ENCODE peak calls at places on chromosomes 1 and 21, in seven cellular contexts. U is IMR-90, I is HCT116, Q is H1, Z is K562, T is GM12878, L is HepG2. A is an unnamed sample. For H3K4me1, the result is how much of the 10 kb centered on the place peaks cover.

GRCh38 chr1:63891211-63891610 is 117.4 kb downstream of the ROR1 start:
- DNase-seq in T (peak), Z (no peak), I (no peak), L (no peak), Q (no peak), U (no peak), A (no peak)

GRCh38 chr1:209989525-209989924 is 51.5 kb downstream of the SYT14 start:
- DNase-seq in T (no peak), Z (peak), Q (no peak), U (peak), I (no peak), L (no peak), A (peak)

GRCh38 chr1:5738911-5739462 is 253.2 kb downstream of the NPHP4 start:
- DNase-seq in T (no peak), I (no peak), U (no peak), Q (no peak), Z (no peak), L (no peak), A (no peak)

GRCh38 chr21:24895885-24896734 is 711.2 kb downstream of the MRPL39 start:
- DNase-seq in L (no peak), Q (no peak), U (peak), I (no peak), Z (no peak), T (peak), A (no peak)

GRCh38 chr1:34710811-34711210 is 44.0 kb upstream of the GJB5 start:
- DNase-seq in T (no peak), Q (no peak), I (no peak), U (no peak), Z (no peak), L (no peak), A (no peak)

GRCh38 chr1:27594542-27595510 is 9.1 kb downstream of the AHDC1 start:
- DNase-seq in L (no peak), Z (no peak), U (peak), Q (no peak), T (no peak), I (no peak), A (no peak)

GRCh38 chr1:23242414-23242813 is 25.1 kb upstream of the HTR1D start:
- DNase-seq in T (no peak), Z (no peak), U (no peak), Q (no peak), I (peak), L (no peak), A (no peak)

GRCh38 chr21:35398366-35398982 is 349.4 kb upstream of the RUNX1 start:
- DNase-seq in T (no peak), L (no peak), I (no peak), Z (no peak), U (peak), Q (no peak), A (no peak)

GRCh38 chr1:32869844-32870614 is 683 bp downstream of the FNDC5 start:
- DNase-seq in I (no peak), U (no peak), Q (no peak), Z (no peak), L (no peak), T (no peak), A (no peak)

GRCh38 chr1:197041486-197042353 is 25.3 kb downstream of the F13B start:
- DNase-seq in I (no peak), U (no peak), Z (no peak), L (no peak), T (no peak), Q (no peak), A (no peak)

GRCh38 chr1:157390646-157391045 is 161.7 kb downstream of the FCRL5 start:
- DNase-seq in T (no peak), Q (no peak), Z (no peak), L (no peak), I (no peak), U (peak), A (no peak)

GRCh38 chr1:109357673-109358072 is 40.0 kb downstream of the SORT1 start:
- DNase-seq in Z (no peak), Q (no peak), I (no peak), U (peak), L (no peak), T (no peak), A (no peak)

DNA sequence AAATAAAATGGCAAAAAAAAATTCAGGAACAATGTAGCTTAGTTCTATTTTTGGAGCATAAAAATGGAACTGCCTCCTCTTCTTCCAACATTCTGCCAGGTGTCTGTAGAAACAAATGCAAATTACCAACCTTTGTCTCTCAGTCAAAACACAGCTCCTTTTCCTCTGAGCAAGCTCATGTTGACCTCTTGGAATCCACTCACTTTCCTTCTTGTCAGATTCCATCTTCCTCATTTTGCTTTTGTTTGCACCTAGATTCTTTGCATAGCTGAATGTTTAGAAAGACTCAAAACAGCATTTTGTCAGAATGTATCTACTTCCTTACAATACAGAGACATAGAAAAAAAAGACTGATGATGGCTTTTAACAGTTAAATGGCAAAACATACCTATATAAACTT is 178.2 kb downstream of the ADGRL2 start:
- DNase-seq in Z (no peak), I (no peak), T (no peak), U (no peak), L (no peak), Q (no peak), A (no peak)
- TF ChIP-seq CEBPB in Z (no peak), I (no peak), T (no peak), U (no peak), L (no peak), Q (no peak), A (no peak)

GRCh38 chr1:47440849-47441170 is 3.0 kb downstream of the FOXD2 start:
- DNase-seq in Q (no peak), T (no peak), Z (no peak), U (no peak), I (no peak), L (no peak), A (no peak)
- H3K4me1 ChIP-seq in Q (under half), T (under half), Z (under half), U (under half), I (under half), L (under half), A (under half)

GRCh38 chr1:202361224-202361623 is 12.7 kb downstream of the PPP1R12B start:
- DNase-seq in T (no peak), L (no peak), Z (no peak), Q (no peak), I (no peak), U (no peak), A (no peak)
- TF ChIP-seq CEBPB in T (no peak), L (no peak), Z (no peak), Q (no peak), I (no peak), U (no peak), A (no peak)

DNA sequence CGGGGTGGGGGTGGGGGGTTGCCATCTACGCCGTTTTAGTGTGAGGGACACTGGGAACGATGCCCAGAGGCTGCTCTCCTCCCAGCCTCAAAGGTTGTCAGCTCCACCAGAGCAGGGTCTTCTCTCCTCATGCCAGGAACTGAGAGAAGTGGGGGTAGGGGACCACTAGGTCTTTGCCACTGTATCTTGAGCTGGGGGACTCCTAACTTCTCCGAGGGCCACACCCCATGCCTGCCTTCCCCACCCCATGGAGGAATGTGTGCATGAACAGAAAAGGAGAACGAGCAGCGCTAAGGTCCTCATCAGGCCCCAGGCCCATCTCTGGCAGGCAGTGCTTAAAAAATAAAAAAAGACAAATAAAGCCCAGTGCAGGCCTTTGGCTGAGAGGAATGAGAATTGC is 1.4 kb upstream of the PBXIP1 start:
- DNase-seq in T (no peak), Q (no peak), L (no peak), I (no peak), Z (no peak), U (no peak), A (no peak)
- H3K4me1 ChIP-seq in T (under half), Q (under half), L (half or more), I (under half), Z (under half), U (under half), A (under half)

GRCh38 chr1:201660931-201661822 is 122.2 kb downstream of the NAV1 start:
- DNase-seq in T (no peak), Q (no peak), Z (no peak), I (no peak), U (peak), L (no peak), A (no peak)
- TF ChIP-seq CEBPB in T (no peak), Q (no peak), Z (no peak), I (no peak), U (peak), L (no peak), A (no peak)

DNA sequence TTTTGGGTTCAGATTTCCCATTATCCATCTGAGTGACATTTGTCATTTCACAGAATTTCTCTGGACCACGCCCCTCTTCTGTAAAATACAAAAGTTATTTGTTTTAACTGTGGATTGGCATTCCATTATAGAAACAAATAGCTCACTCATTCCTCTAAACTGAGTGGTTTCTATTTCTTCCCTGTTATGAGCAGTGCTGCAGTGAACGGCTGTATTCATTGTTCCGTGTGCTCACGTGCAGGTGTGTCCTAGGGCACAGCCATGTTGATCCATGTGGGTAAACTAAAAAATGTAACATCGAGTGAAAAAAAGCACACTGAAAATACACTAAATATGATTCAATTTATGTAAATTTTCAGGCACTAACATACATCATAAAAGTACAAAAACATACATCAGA is 27.0 kb upstream of the IL12RB2 start:
- DNase-seq in L (no peak), U (no peak), Z (no peak), T (no peak), Q (no peak), I (no peak), A (no peak)
- H3K4me1 ChIP-seq in L (under half), U (under half), Z (under half), T (under half), Q (under half), I (under half), A (under half)

A was measured in A549.